ENCODE peak calls at places on chromosome 13, in nine cellular contexts. One of them, this sample, is unnamed.

GRCh38 chr13:79227418-79227817 is 178.6 kb downstream of the RBM26 start:
- DNase-seq in colonic mucosa: no peak
- DNase-seq in CD4-positive, alpha-beta T cell: no peak
- DNase-seq in cardiac muscle cell: no peak
- DNase-seq in suprapubic skin: no peak
- DNase-seq in HFFc6: no peak
- DNase-seq in omental fat pad: no peak
- DNase-seq in heart left ventricle: no peak
- DNase-seq in cardiac fibroblast: no peak
- DNase-seq in this sample: no peak

GRCh38 chr13:36712785-36713184 is 39.0 kb downstream of the SERTM1 start:
- DNase-seq in heart left ventricle: no peak
- DNase-seq in HFFc6: no peak
- DNase-seq in omental fat pad: no peak
- DNase-seq in suprapubic skin: no peak
- DNase-seq in CD4-positive, alpha-beta T cell: no peak
- DNase-seq in cardiac muscle cell: no peak
- DNase-seq in cardiac fibroblast: peak; percentile 56
- DNase-seq in colonic mucosa: no peak
- DNase-seq in this sample: no peak

GRCh38 chr13:108276060-108276459 is 6.5 kb downstream of the TNFSF13B start:
- DNase-seq in cardiac muscle cell: no peak
- DNase-seq in cardiac fibroblast: no peak
- DNase-seq in suprapubic skin: peak; percentile 62
- DNase-seq in heart left ventricle: peak; percentile 66
- DNase-seq in CD4-positive, alpha-beta T cell: no peak
- DNase-seq in HFFc6: no peak
- DNase-seq in colonic mucosa: peak; percentile 28
- DNase-seq in omental fat pad: no peak
- DNase-seq in this sample: no peak

GRCh38 chr13:112249644-112250610 is 126.2 kb upstream of the SPACA7 start:
- DNase-seq in heart left ventricle: no peak
- DNase-seq in HFFc6: no peak
- DNase-seq in omental fat pad: no peak
- DNase-seq in suprapubic skin: no peak
- DNase-seq in cardiac muscle cell: no peak
- DNase-seq in cardiac fibroblast: no peak
- DNase-seq in CD4-positive, alpha-beta T cell: no peak
- DNase-seq in colonic mucosa: peak; percentile 9
- DNase-seq in this sample: no peak

GRCh38 chr13:97849305-97849704 is 104.2 kb upstream of the IPO5 start:
- DNase-seq in heart left ventricle: no peak
- DNase-seq in colonic mucosa: no peak
- DNase-seq in HFFc6: peak; percentile 10
- DNase-seq in suprapubic skin: no peak
- DNase-seq in CD4-positive, alpha-beta T cell: no peak
- DNase-seq in omental fat pad: no peak
- DNase-seq in cardiac fibroblast: peak; percentile 62
- DNase-seq in cardiac muscle cell: peak; percentile 19
- DNase-seq in this sample: no peak

GRCh38 chr13:34156841-34157365 is 339.0 kb downstream of the RFC3 start:
- DNase-seq in colonic mucosa: peak; percentile 81
- DNase-seq in omental fat pad: peak; percentile 35
- DNase-seq in cardiac fibroblast: peak; percentile 95
- DNase-seq in heart left ventricle: peak; percentile 38
- DNase-seq in suprapubic skin: peak; percentile 62
- DNase-seq in HFFc6: peak; percentile 92
- DNase-seq in CD4-positive, alpha-beta T cell: no peak
- DNase-seq in cardiac muscle cell: no peak
- DNase-seq in this sample: no peak

GRCh38 chr13:24995225-24995804 is 100.6 kb upstream of the PABPC3 start:
- DNase-seq in cardiac muscle cell: peak; percentile 90
- DNase-seq in colonic mucosa: peak; percentile 69
- DNase-seq in cardiac fibroblast: peak; percentile 92
- DNase-seq in omental fat pad: no peak
- DNase-seq in suprapubic skin: no peak
- DNase-seq in HFFc6: peak; percentile 77
- DNase-seq in heart left ventricle: peak; percentile 33
- DNase-seq in CD4-positive, alpha-beta T cell: peak; percentile 32
- DNase-seq in this sample: peak; percentile 49

GRCh38 chr13:87712012-87712411 is 40.8 kb downstream of the SLITRK5 start:
- DNase-seq in cardiac muscle cell: no peak
- DNase-seq in CD4-positive, alpha-beta T cell: no peak
- DNase-seq in colonic mucosa: no peak
- DNase-seq in cardiac fibroblast: no peak
- DNase-seq in heart left ventricle: no peak
- DNase-seq in HFFc6: no peak
- DNase-seq in omental fat pad: no peak
- DNase-seq in suprapubic skin: no peak
- DNase-seq in this sample: no peak

GRCh38 chr13:25177012-25177411 is 4.9 kb upstream of the AMER2 start:
- DNase-seq in cardiac muscle cell: no peak
- DNase-seq in CD4-positive, alpha-beta T cell: no peak
- DNase-seq in heart left ventricle: no peak
- DNase-seq in cardiac fibroblast: no peak
- DNase-seq in omental fat pad: no peak
- DNase-seq in colonic mucosa: no peak
- DNase-seq in HFFc6: no peak
- DNase-seq in suprapubic skin: no peak
- DNase-seq in this sample: no peak

GRCh38 chr13:50167967-50168366 is 152.7 kb downstream of the KCNRG start:
- DNase-seq in cardiac muscle cell: no peak
- DNase-seq in HFFc6: no peak
- DNase-seq in cardiac fibroblast: no peak
- DNase-seq in colonic mucosa: no peak
- DNase-seq in heart left ventricle: no peak
- DNase-seq in CD4-positive, alpha-beta T cell: no peak
- DNase-seq in suprapubic skin: no peak
- DNase-seq in omental fat pad: no peak
- DNase-seq in this sample: no peak
- TF ChIP-seq CTCF in cardiac muscle cell: no peak
- TF ChIP-seq CTCF in HFFc6: no peak
- TF ChIP-seq CTCF in cardiac fibroblast: no peak
- TF ChIP-seq CTCF in colonic mucosa: no peak
- TF ChIP-seq CTCF in heart left ventricle: no peak
- TF ChIP-seq CTCF in CD4-positive, alpha-beta T cell: no peak
- TF ChIP-seq CTCF in suprapubic skin: no peak
- TF ChIP-seq CTCF in omental fat pad: no peak
- TF ChIP-seq CTCF in this sample: no peak

GRCh38 chr13:59492030-59492636 is 671.6 kb downstream of the DIAPH3 start:
- DNase-seq in CD4-positive, alpha-beta T cell: no peak
- DNase-seq in colonic mucosa: no peak
- DNase-seq in omental fat pad: no peak
- DNase-seq in cardiac fibroblast: peak; percentile 47
- DNase-seq in HFFc6: no peak
- DNase-seq in suprapubic skin: no peak
- DNase-seq in heart left ventricle: no peak
- DNase-seq in cardiac muscle cell: no peak
- DNase-seq in this sample: no peak

GRCh38 chr13:59483441-59484116 is 680.1 kb downstream of the DIAPH3 start:
- DNase-seq in HFFc6: no peak
- DNase-seq in omental fat pad: no peak
- DNase-seq in cardiac fibroblast: peak; percentile 27
- DNase-seq in CD4-positive, alpha-beta T cell: no peak
- DNase-seq in cardiac muscle cell: peak; percentile 71
- DNase-seq in heart left ventricle: peak; percentile 48
- DNase-seq in suprapubic skin: no peak
- DNase-seq in colonic mucosa: no peak
- DNase-seq in this sample: no peak

GRCh38 chr13:59487883-59488282 is 675.8 kb downstream of the DIAPH3 start:
- DNase-seq in HFFc6: no peak
- DNase-seq in suprapubic skin: no peak
- DNase-seq in colonic mucosa: no peak
- DNase-seq in omental fat pad: no peak
- DNase-seq in CD4-positive, alpha-beta T cell: no peak
- DNase-seq in cardiac muscle cell: no peak
- DNase-seq in cardiac fibroblast: no peak
- DNase-seq in heart left ventricle: no peak
- DNase-seq in this sample: no peak

GRCh38 chr13:59490651-59491050 is 673.1 kb downstream of the DIAPH3 start:
- DNase-seq in cardiac fibroblast: no peak
- DNase-seq in suprapubic skin: no peak
- DNase-seq in heart left ventricle: no peak
- DNase-seq in CD4-positive, alpha-beta T cell: no peak
- DNase-seq in cardiac muscle cell: no peak
- DNase-seq in omental fat pad: no peak
- DNase-seq in HFFc6: no peak
- DNase-seq in colonic mucosa: no peak
- DNase-seq in this sample: no peak

DNA sequence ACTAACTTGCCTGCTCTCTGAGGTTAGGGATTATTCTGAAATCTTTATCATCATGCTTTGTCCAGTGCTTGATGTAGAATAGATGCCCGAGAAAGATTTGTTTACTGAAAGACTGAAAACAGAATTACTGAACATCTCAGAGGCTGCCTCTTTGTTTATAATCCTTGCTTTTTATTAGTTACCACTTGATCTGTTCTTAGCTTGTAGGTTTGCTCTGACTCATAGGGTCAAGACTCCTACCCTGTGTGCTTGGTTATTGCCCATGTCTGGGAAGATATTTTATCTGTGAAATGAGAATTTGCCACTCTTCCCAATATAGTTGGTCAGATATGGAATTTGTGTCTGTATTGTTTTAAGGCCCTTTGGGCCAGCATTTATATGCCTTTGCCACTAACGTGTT is 675.3 kb downstream of the DIAPH3 start:
- DNase-seq in CD4-positive, alpha-beta T cell: no peak
- DNase-seq in omental fat pad: no peak
- DNase-seq in colonic mucosa: no peak
- DNase-seq in heart left ventricle: no peak
- DNase-seq in cardiac fibroblast: peak; percentile 22
- DNase-seq in HFFc6: no peak
- DNase-seq in cardiac muscle cell: no peak
- DNase-seq in suprapubic skin: no peak
- DNase-seq in this sample: no peak
- TF ChIP-seq CTCF in CD4-positive, alpha-beta T cell: no peak
- TF ChIP-seq CTCF in omental fat pad: no peak
- TF ChIP-seq CTCF in colonic mucosa: no peak
- TF ChIP-seq CTCF in heart left ventricle: no peak
- TF ChIP-seq CTCF in cardiac fibroblast: no peak
- TF ChIP-seq CTCF in HFFc6: no peak
- TF ChIP-seq CTCF in cardiac muscle cell: no peak
- TF ChIP-seq CTCF in suprapubic skin: no peak
- TF ChIP-seq CTCF in this sample: no peak

GRCh38 chr13:44116562-44117315 is 237.0 kb downstream of the LACC1 start:
- DNase-seq in omental fat pad: no peak
- DNase-seq in HFFc6: no peak
- DNase-seq in cardiac muscle cell: peak; percentile 28
- DNase-seq in CD4-positive, alpha-beta T cell: no peak
- DNase-seq in suprapubic skin: no peak
- DNase-seq in colonic mucosa: no peak
- DNase-seq in heart left ventricle: peak; percentile 42
- DNase-seq in cardiac fibroblast: peak; percentile 8
- DNase-seq in this sample: no peak
- TF ChIP-seq CTCF in omental fat pad: no peak
- TF ChIP-seq CTCF in HFFc6: peak; percentile 17
- TF ChIP-seq CTCF in cardiac muscle cell: peak; percentile 28
- TF ChIP-seq CTCF in CD4-positive, alpha-beta T cell: no peak
- TF ChIP-seq CTCF in suprapubic skin: no peak
- TF ChIP-seq CTCF in colonic mucosa: no peak
- TF ChIP-seq CTCF in heart left ventricle: no peak
- TF ChIP-seq CTCF in cardiac fibroblast: peak; percentile 24
- TF ChIP-seq CTCF in this sample: no peak

DNA sequence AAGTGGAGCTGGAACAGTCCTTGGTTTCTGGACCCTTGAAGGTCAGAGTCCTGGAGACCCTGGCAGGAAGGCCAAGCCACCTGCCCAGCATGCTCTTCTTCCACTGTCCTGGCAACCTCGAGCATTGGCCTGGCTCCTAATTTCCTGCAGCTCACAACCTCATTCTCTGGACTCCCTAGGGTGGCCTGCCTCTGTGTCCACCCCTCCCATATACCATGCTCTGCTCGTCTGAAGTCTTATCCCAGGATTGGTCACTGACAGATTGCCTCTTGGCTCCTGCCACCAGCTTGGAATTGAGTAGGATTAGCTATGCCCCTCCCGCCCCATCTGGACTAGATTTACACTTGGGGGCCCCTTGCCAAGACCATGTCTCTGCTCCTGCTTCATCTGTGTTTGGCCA is 17.2 kb upstream of the WASF3 start:
- DNase-seq in cardiac fibroblast: no peak
- DNase-seq in cardiac muscle cell: no peak
- DNase-seq in heart left ventricle: no peak
- DNase-seq in colonic mucosa: no peak
- DNase-seq in omental fat pad: no peak
- DNase-seq in suprapubic skin: no peak
- DNase-seq in CD4-positive, alpha-beta T cell: no peak
- DNase-seq in HFFc6: no peak
- DNase-seq in this sample: peak; percentile 38
- TF ChIP-seq CTCF in cardiac fibroblast: no peak
- TF ChIP-seq CTCF in cardiac muscle cell: no peak
- TF ChIP-seq CTCF in heart left ventricle: no peak
- TF ChIP-seq CTCF in colonic mucosa: no peak
- TF ChIP-seq CTCF in omental fat pad: no peak
- TF ChIP-seq CTCF in suprapubic skin: no peak
- TF ChIP-seq CTCF in CD4-positive, alpha-beta T cell: no peak
- TF ChIP-seq CTCF in HFFc6: no peak
- TF ChIP-seq CTCF in this sample: no peak

GRCh38 chr13:31913459-31913858 is 118.1 kb upstream of the FRY start:
- DNase-seq in omental fat pad: no peak
- DNase-seq in suprapubic skin: no peak
- DNase-seq in cardiac fibroblast: peak; percentile 33
- DNase-seq in heart left ventricle: no peak
- DNase-seq in cardiac muscle cell: no peak
- DNase-seq in CD4-positive, alpha-beta T cell: no peak
- DNase-seq in HFFc6: peak; percentile 39
- DNase-seq in colonic mucosa: no peak
- DNase-seq in this sample: no peak
- TF ChIP-seq CTCF in omental fat pad: no peak
- TF ChIP-seq CTCF in suprapubic skin: no peak
- TF ChIP-seq CTCF in cardiac fibroblast: peak; percentile 1
- TF ChIP-seq CTCF in heart left ventricle: no peak
- TF ChIP-seq CTCF in cardiac muscle cell: no peak
- TF ChIP-seq CTCF in CD4-positive, alpha-beta T cell: no peak
- TF ChIP-seq CTCF in HFFc6: peak; percentile 31
- TF ChIP-seq CTCF in colonic mucosa: no peak
- TF ChIP-seq CTCF in this sample: no peak

This sample was measured in D721Med.